ENCODE peak calls at places on chromosomes 7 and 10, in eight cellular contexts. V is A549, R is upper lobe of left lung, E is body of pancreas, S is breast epithelium, C is GM12878, X is transverse colon, J is IMR-90. B is an unnamed sample.
A peak's percentile ranks its signal among the peaks of the same experiment; 100 is the strongest.

GRCh38 chr7:150912427-150912826 is 60.1 kb downstream of the AOC1 start:
- DNase-seq in V (no peak), R (no peak), E (no peak), S (no peak), C (no peak), X (no peak), J (no peak), B (no peak)

GRCh38 chr10:34176351-34176750 is 638.7 kb downstream of the PARD3 start:
- DNase-seq in V (no peak), R (no peak), E (no peak), S (no peak), C (no peak), X (no peak), J (no peak), B (no peak)

GRCh38 chr7:33903770-33904679 is 1.3 kb upstream of the BMPER start:
- DNase-seq in V (peak; percentile 54), R (no peak), E (peak; percentile 14), S (no peak), C (no peak), X (peak; percentile 13), J (peak; percentile 45), B (no peak)

GRCh38 chr10:6815346-6815745 is 235.3 kb upstream of the PRKCQ start:
- DNase-seq in V (no peak), R (no peak), E (no peak), S (no peak), C (no peak), X (no peak), J (no peak), B (no peak)

GRCh38 chr7:55020481-55020871 is 1.7 kb downstream of the EGFR start:
- DNase-seq in V (peak; percentile 57), R (peak; percentile 82), E (peak; percentile 76), S (peak; percentile 90), C (no peak), X (peak; percentile 59), J (peak; percentile 60), B (no peak)

GRCh38 chr7:20064974-20065862 is 152.0 kb downstream of the MACC1 start:
- DNase-seq in V (peak; percentile 4), R (no peak), E (no peak), S (no peak), C (peak; percentile 57), X (no peak), J (peak; percentile 12), B (no peak)

GRCh38 chr7:20797174-20798080 is 10.7 kb upstream of the SP8 start:
- DNase-seq in V (peak; percentile 38), R (no peak), E (peak; percentile 23), S (no peak), C (no peak), X (no peak), J (no peak), B (no peak)

GRCh38 chr7:77157446-77157845 is 35.0 kb downstream of the CCDC146 start:
- DNase-seq in V (no peak), R (no peak), E (no peak), S (no peak), C (peak; percentile 54), X (no peak), J (no peak), B (no peak)

GRCh38 chr7:137007001-137007725 is 138.7 kb downstream of the CHRM2 start:
- DNase-seq in V (no peak), R (no peak), E (no peak), S (no peak), C (no peak), X (no peak), J (peak; percentile 34), B (no peak)

GRCh38 chr7:135659159-135659837 is 3.0 kb upstream of the STMP1 start:
- DNase-seq in V (no peak), R (no peak), E (no peak), S (no peak), C (no peak), X (no peak), J (peak; percentile 39), B (no peak)

GRCh38 chr10:13776861-13777301 is 190.1 kb downstream of the PRPF18 start:
- DNase-seq in V (no peak), R (no peak), E (no peak), S (no peak), C (no peak), X (no peak), J (peak; percentile 35), B (no peak)

GRCh38 chr10:58765905-58766304 is 253.2 kb downstream of the BICC1 start:
- DNase-seq in V (no peak), R (no peak), E (no peak), S (no peak), C (no peak), X (no peak), J (no peak), B (no peak)

GRCh38 chr7:344608-344994 is 54.6 kb downstream of the FOXL3 start:
- DNase-seq in V (no peak), R (no peak), E (no peak), S (no peak), C (no peak), X (no peak), J (no peak), B (no peak)

GRCh38 chr10:7082967-7083366 is 327.9 kb downstream of the SFMBT2 start:
- DNase-seq in V (no peak), R (no peak), E (no peak), S (no peak), C (no peak), X (no peak), J (peak; percentile 12), B (no peak)

GRCh38 chr7:17054836-17055235 is 173.1 kb upstream of the AGR3 start:
- DNase-seq in V (no peak), R (no peak), E (no peak), S (no peak), C (no peak), X (no peak), J (no peak), B (no peak)

GRCh38 chr10:43946445-43946844 is 297.8 kb upstream of the ZNF32 start:
- DNase-seq in V (no peak), R (no peak), E (no peak), S (peak; percentile 4), C (no peak), X (no peak), J (no peak), B (no peak)

GRCh38 chr10:84607523-84607922 is 279.1 kb downstream of the CCSER2 start:
- DNase-seq in V (no peak), R (no peak), E (no peak), S (no peak), C (no peak), X (no peak), J (no peak), B (no peak)

GRCh38 chr7:144516729-144517128 is 113.2 kb upstream of the NOBOX start:
- DNase-seq in V (no peak), R (no peak), E (no peak), S (no peak), C (no peak), X (no peak), J (no peak), B (no peak)

GRCh38 chr10:3048114-3049019 is 19.0 kb upstream of the PFKP start:
- DNase-seq in V (no peak), R (no peak), E (no peak), S (no peak), C (no peak), X (no peak), J (peak; percentile 79), B (no peak)

GRCh38 chr10:514137-514671 is 175.3 kb downstream of the DIP2C start:
- DNase-seq in V (no peak), R (peak; percentile 75), E (peak; percentile 81), S (no peak), C (no peak), X (no peak), J (no peak), B (no peak)

GRCh38 chr10:49321021-49321420 is 22.1 kb downstream of the C10orf71 start:
- DNase-seq in V (no peak), R (no peak), E (no peak), S (no peak), C (no peak), X (no peak), J (no peak), B (no peak)

GRCh38 chr10:83725567-83725966 is 413.7 kb upstream of the GHITM start:
- DNase-seq in V (no peak), R (no peak), E (no peak), S (no peak), C (no peak), X (no peak), J (no peak), B (no peak)

GRCh38 chr7:18693401-18693800 is 197.9 kb downstream of the HDAC9 start:
- DNase-seq in V (peak; percentile 39), R (peak; percentile 33), E (no peak), S (no peak), C (no peak), X (no peak), J (peak; percentile 89), B (no peak)

GRCh38 chr7:158270856-158271413 is 316.7 kb downstream of the PTPRN2 start:
- DNase-seq in V (no peak), R (no peak), E (peak; percentile 8), S (no peak), C (no peak), X (no peak), J (no peak), B (no peak)

GRCh38 chr10:46540412-46541016 is 15.9 kb downstream of the GPRIN2 start:
- DNase-seq in V (no peak), R (peak; percentile 20), E (peak; percentile 13), S (no peak), C (no peak), X (peak; percentile 15), J (no peak), B (no peak)

GRCh38 chr7:149772821-149773425 is 465 bp downstream of the ZNF467 start:
- DNase-seq in V (no peak), R (peak; percentile 35), E (peak; percentile 44), S (no peak), C (no peak), X (peak; percentile 21), J (no peak), B (no peak)

GRCh38 chr10:100999742-101000601 is at the start of gene LZTS2:
- DNase-seq in V (no peak), R (no peak), E (peak; percentile 42), S (peak; percentile 55), C (no peak), X (peak; percentile 24), J (no peak), B (no peak)

GRCh38 chr10:99297033-99297432 is 32.1 kb upstream of the CNNM1 start:
- DNase-seq in V (peak; percentile 14), R (no peak), E (no peak), S (no peak), C (no peak), X (no peak), J (no peak), B (no peak)
- TF ChIP-seq CTCF in V (no peak), R (no peak), E (no peak), S (no peak), C (no peak), X (no peak), J (no peak), B (no peak)

GRCh38 chr10:123008379-123009104 is at the start of the genes ACADSB and IKZF5:
- DNase-seq in V (peak; percentile 97), R (peak; percentile 95), E (peak; percentile 98), S (peak; percentile 97), C (peak; percentile 92), X (peak; percentile 97), J (peak; percentile 97), B (peak; percentile 97)
- TF ChIP-seq POLR2A in V (peak; percentile 95), R (peak; percentile 19), E (peak; percentile 95), S (peak; percentile 84), C (peak; percentile 99), X (peak; percentile 88), J (peak; percentile 91), B (peak; percentile 63)

GRCh38 chr10:77036993-77037734 is 600.4 kb downstream of the KCNMA1 start:
- DNase-seq in V (peak; percentile 50), R (no peak), E (no peak), S (no peak), C (no peak), X (no peak), J (no peak), B (no peak)
- TF ChIP-seq CTCF in V (peak; percentile 38), R (no peak), E (peak; percentile 26), S (no peak), C (peak; percentile 58), X (peak; percentile 36), J (peak; percentile 28), B (no peak)

GRCh38 chr10:29735628-29736324 is 101.0 kb upstream of the SVIL start:
- DNase-seq in V (peak; percentile 89), R (peak; percentile 94), E (peak; percentile 89), S (peak; percentile 91), C (no peak), X (peak; percentile 92), J (peak; percentile 67), B (peak; percentile 95)
- TF ChIP-seq POLR2A in V (no peak), R (no peak), E (peak; percentile 80), S (peak; percentile 52), C (no peak), X (peak; percentile 67), J (no peak), B (peak; percentile 61)

B was measured in vagina.